ENCODE peak calls at places on chromosomes 5 and 9, in six cellular contexts. N, A, S, U, W and D are unnamed samples.
A peak's percentile ranks its signal among the peaks of the same experiment; 100 is the strongest.

GRCh38 chr9:91927912-91928510 is 22.0 kb downstream of the ROR2 start:
- DNase-seq in N (no peak), A (no peak), S (no peak), U (no peak), W (no peak), D (no peak)

GRCh38 chr9:37650299-37650872 is 368 bp upstream of the FRMPD1 start:
- DNase-seq in N (no peak), A (no peak), S (no peak), U (no peak), W (no peak), D (no peak)

GRCh38 chr9:6106576-6107339 is 91.3 kb upstream of the RANBP6 start:
- DNase-seq in N (no peak), A (no peak), S (no peak), U (peak; percentile 12), W (peak; percentile 54), D (no peak)

GRCh38 chr5:94524841-94525697 is 93.3 kb downstream of the KIAA0825 start:
- DNase-seq in N (no peak), A (no peak), S (no peak), U (peak; percentile 30), W (peak; percentile 53), D (peak; percentile 7)

GRCh38 chr9:88460583-88461332 is 72.5 kb downstream of the SPIN1 start:
- DNase-seq in N (no peak), A (no peak), S (no peak), U (no peak), W (peak; percentile 21), D (no peak)

GRCh38 chr5:56003633-56004032 is 8.9 kb upstream of the IL6ST start:
- DNase-seq in N (no peak), A (no peak), S (no peak), U (peak; percentile 36), W (no peak), D (peak; percentile 66)

GRCh38 chr5:17314907-17315471 is 97.6 kb downstream of the BASP1 start:
- DNase-seq in N (no peak), A (no peak), S (no peak), U (no peak), W (no peak), D (no peak)

GRCh38 chr5:139711067-139711851 is 63.1 kb downstream of the CXXC5 start:
- DNase-seq in N (no peak), A (no peak), S (peak; percentile 87), U (peak; percentile 28), W (peak; percentile 46), D (no peak)

GRCh38 chr9:21782207-21782606 is 20.2 kb upstream of the MTAP start:
- DNase-seq in N (no peak), A (no peak), S (no peak), U (no peak), W (no peak), D (no peak)

GRCh38 chr5:110651507-110651906 is 75.0 kb downstream of the TMEM232 start:
- DNase-seq in N (no peak), A (no peak), S (no peak), U (peak; percentile 27), W (no peak), D (no peak)

GRCh38 chr5:165135551-165135950 is 1630.1 kb downstream of the MAT2B start:
- DNase-seq in N (no peak), A (no peak), S (no peak), U (no peak), W (no peak), D (no peak)

GRCh38 chr5:179427032-179427675 is 81.9 kb upstream of the ADAMTS2 start:
- DNase-seq in N (no peak), A (no peak), S (no peak), U (no peak), W (no peak), D (no peak)

GRCh38 chr5:58327289-58327688 is 132.6 kb downstream of the PLK2 start:
- DNase-seq in N (no peak), A (no peak), S (no peak), U (no peak), W (no peak), D (no peak)

GRCh38 chr5:84248013-84248412 is 136.7 kb downstream of the EDIL3 start:
- DNase-seq in N (no peak), A (no peak), S (no peak), U (no peak), W (peak; percentile 42), D (no peak)

GRCh38 chr9:105074501-105074900 is 146.5 kb upstream of the ABCA1 start:
- DNase-seq in N (no peak), A (no peak), S (no peak), U (no peak), W (no peak), D (no peak)

GRCh38 chr9:4574657-4575243 is 84.5 kb downstream of the SLC1A1 start:
- DNase-seq in N (no peak), A (no peak), S (no peak), U (no peak), W (no peak), D (no peak)

GRCh38 chr5:118479285-118479684 is 509.1 kb downstream of the DTWD2 start:
- DNase-seq in N (no peak), A (no peak), S (no peak), U (no peak), W (no peak), D (no peak)

GRCh38 chr9:16530669-16531461 is 339.6 kb downstream of the BNC2 start:
- DNase-seq in N (peak; percentile 88), A (no peak), S (no peak), U (peak; percentile 61), W (no peak), D (no peak)

GRCh38 chr5:50744761-50745160 is 78.3 kb downstream of the PARP8 start:
- DNase-seq in N (no peak), A (no peak), S (no peak), U (peak; percentile 74), W (no peak), D (no peak)

GRCh38 chr5:34672196-34672595 is 16.1 kb downstream of the RAI14 start:
- DNase-seq in N (no peak), A (no peak), S (no peak), U (no peak), W (no peak), D (no peak)

GRCh38 chr9:125079931-125080330 is 63.4 kb downstream of the SCAI start:
- DNase-seq in N (no peak), A (no peak), S (no peak), U (no peak), W (no peak), D (no peak)

GRCh38 chr5:172795401-172795977 is 24.5 kb upstream of the DUSP1 start:
- DNase-seq in N (peak; percentile 98), A (peak; percentile 96), S (no peak), U (peak; percentile 99), W (peak; percentile 42), D (no peak)

GRCh38 chr5:160787247-160787646 is 64.8 kb downstream of the ATP10B start:
- DNase-seq in N (no peak), A (no peak), S (no peak), U (no peak), W (peak; percentile 27), D (no peak)

GRCh38 chr9:75457474-75458011 is 369.2 kb downstream of the OSTF1 start:
- DNase-seq in N (no peak), A (no peak), S (no peak), U (no peak), W (no peak), D (no peak)

DNA sequence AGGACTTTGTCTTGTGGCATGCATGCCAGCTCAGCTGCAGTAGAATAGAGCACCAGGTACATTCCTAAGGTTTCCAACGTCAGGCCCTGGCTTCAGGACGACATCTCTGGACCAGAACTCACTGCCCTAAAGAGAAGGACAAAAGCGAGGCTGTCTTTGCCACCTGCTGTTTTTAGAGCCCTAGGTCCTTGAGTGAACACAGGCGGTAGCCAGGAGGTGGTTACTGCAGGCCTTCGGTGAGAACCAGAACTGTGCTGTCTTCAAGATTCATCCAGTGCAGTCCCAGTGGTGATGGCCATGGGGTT is 288.9 kb upstream of the CDH18 start:
- DNase-seq in N (no peak), A (no peak), S (no peak), U (no peak), W (no peak), D (no peak)
- TF ChIP-seq POLR2A in N (no peak), A (no peak), S (no peak), U (no peak), W (no peak), D (no peak)

DNA sequence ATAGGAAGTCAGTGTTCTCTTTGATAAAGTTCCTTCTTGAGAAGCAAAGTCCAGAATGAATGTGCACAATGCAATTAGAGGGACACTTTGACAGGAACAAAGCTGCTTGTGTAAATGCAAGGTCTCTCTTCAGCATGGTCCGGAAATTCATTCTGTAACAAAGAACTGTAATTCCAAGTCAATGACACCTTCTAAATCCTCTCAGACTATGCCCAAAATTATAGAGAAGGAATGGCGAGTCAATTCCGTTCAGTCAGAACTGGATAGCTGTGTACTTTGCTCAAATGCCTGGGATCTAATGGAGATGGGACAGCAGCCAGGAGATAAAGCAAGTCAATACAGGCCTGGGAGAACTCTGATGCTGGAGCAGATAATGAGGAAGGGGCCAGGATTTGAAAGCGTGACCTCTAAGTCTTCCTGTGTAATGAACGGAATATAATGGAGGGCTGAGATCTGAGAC is 96.4 kb upstream of the SPRY4 start:
- DNase-seq in N (no peak), A (no peak), S (no peak), U (no peak), W (no peak), D (peak; percentile 25)
- H3K4me1 ChIP-seq in N (no peaks in the 10 kb centered on the region), A (peaks cover 2% of the 10 kb centered on the region), S (peaks cover 7% of the 10 kb centered on the region), U (peaks cover 7% of the 10 kb centered on the region), W (peaks cover 6% of the 10 kb centered on the region), D (no peaks in the 10 kb centered on the region)

DNA sequence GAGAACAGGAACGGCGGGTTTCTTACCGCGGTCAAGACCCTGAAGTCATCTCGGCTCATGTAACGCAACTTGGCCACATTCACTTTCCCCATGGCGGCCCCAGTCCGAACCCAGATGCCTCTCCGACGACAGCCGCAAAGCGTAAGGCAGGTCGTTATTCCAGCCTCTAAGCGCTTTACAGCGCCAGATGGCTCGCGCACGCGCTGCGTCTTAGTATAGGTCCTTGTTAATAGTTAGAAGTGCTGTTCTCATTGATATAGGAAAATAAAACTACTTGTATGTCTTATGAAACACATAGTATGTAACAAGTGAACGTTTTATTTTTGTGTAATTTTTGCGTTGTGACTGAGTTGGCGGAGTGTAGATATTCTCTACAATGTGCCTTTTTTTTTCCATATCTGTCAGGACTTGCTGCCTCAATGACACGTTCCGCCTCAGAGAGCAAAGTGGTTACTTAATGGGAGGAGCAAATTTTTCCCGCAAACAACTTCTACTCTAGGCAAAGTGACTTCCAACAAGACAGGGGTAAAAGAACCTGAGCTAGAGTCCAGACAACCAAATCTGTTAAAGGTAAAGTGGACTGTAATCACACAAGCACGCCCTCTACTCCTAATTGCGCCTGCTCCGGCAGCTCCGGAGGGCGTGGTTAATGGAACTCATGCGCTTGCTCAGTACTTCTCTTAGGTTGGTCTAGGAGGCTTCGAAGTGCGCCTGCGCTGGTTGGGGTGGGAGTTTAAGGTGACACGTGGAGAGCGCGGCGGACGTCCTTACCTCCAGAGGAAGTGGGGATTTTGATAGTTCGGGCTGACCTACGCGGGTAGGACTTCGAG is at the start of gene RIOK2:
- DNase-seq in N (peak; percentile 95), A (peak; percentile 94), S (peak; percentile 96), U (peak; percentile 93), W (peak; percentile 97), D (peak; percentile 87)
- TF ChIP-seq POLR2A in N (peak; percentile 47), A (no peak), S (peak; percentile 67), U (peak; percentile 87), W (peak; percentile 85), D (peak; percentile 43)

DNA sequence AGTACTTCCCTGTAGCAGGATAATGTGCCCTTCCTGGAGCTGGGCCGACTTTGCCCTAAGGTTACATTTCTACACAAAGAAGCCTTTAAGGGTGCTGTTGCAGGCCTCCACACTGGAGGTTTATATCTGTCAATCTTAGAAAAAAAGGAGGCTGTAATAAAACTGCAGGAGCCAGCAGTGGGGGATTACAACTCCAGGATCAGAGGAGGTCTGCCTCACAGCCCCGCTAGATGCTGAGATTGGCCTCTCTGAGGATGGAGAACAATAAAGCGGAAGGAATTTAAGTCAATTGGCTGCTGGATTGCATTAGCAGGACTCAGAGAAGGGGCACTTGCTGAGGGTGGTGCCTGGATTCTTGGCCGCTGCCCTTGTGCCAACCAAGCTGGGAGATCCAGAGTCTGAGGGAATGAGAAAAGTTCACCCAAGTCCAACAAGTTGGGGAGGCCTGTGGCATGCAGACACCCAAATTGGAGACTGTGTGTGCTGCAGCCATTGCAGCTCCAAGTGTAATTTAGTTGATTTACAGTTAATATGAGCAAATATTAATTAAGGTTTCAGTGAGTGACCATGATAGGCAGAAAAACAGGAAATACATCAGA is 99.0 kb upstream of the SSBP2 start:
- DNase-seq in N (no peak), A (no peak), S (no peak), U (no peak), W (no peak), D (no peak)
- H3K4me1 ChIP-seq in N (no peaks in the 10 kb centered on the region), A (peaks cover 65% of the 10 kb centered on the region), S (peaks cover 20% of the 10 kb centered on the region), U (peaks cover 19% of the 10 kb centered on the region), W (peaks cover 44% of the 10 kb centered on the region), D (no peaks in the 10 kb centered on the region)